ENCODE peak calls at places on chromosomes 4 and X, in eight cellular contexts. Y is skeletal muscle cell; C is HuH-7.5; O is stimulated activated CD8-positive, alpha-beta memory T cell treated with anti-CD3 and anti-CD28 coated beads, Interleukin-15, amount 100 ng/mL, for 4 hours; N is mucosa of descending colon; X is mesenchymal stem cell; F is amygdala; T is HTR-8/SVneo. U is an unnamed sample.

GRCh38 chrX:150164971-150165605 is 198.0 kb upstream of the MAMLD1 start:
- DNase-seq in O (no peak), Y (no peak), C (no peak), T (no peak), N (no peak), F (no peak), X (no peak), U (no peak)

GRCh38 chr4:87502580-87503238 is 26.5 kb downstream of the SPARCL1 start:
- DNase-seq in N (no peak), T (peak), C (no peak), Y (no peak), F (no peak), X (peak), O (no peak), U (no peak)

GRCh38 chr4:29756966-29757365 is 963.2 kb upstream of the PCDH7 start:
- DNase-seq in C (no peak), T (no peak), O (no peak), N (no peak), X (no peak), Y (no peak), F (no peak), U (no peak)

GRCh38 chrX:53280703-53281320 is 572 bp downstream of the IQSEC2 start:
- DNase-seq in O (no peak), Y (no peak), C (no peak), F (no peak), X (peak), T (peak), N (peak), U (no peak)

GRCh38 chr4:25830545-25830944 is 32.2 kb downstream of the SEL1L3 start:
- DNase-seq in O (no peak), N (no peak), F (no peak), X (no peak), C (no peak), Y (no peak), T (no peak), U (no peak)

GRCh38 chrX:134764202-134764785 is 106.0 kb upstream of the PLAC1 start:
- DNase-seq in F (no peak), X (peak), O (no peak), N (no peak), C (peak), Y (no peak), T (peak), U (no peak)

GRCh38 chr4:115871596-115871995 is 758.2 kb upstream of the NDST4 start:
- DNase-seq in T (no peak), N (no peak), F (no peak), X (no peak), C (no peak), Y (no peak), O (no peak), U (no peak)

GRCh38 chr4:39883645-39884044 is 94.1 kb downstream of the PDS5A start:
- DNase-seq in N (no peak), O (no peak), T (no peak), Y (no peak), C (no peak), X (no peak), F (no peak), U (no peak)

GRCh38 chr4:38381788-38382187 is 282.2 kb upstream of the KLF3 start:
- DNase-seq in C (no peak), F (no peak), Y (no peak), T (no peak), N (no peak), O (no peak), X (no peak), U (no peak)

GRCh38 chrX:26915064-26915463 is 548.1 kb downstream of the PPP4R3C start:
- DNase-seq in O (no peak), X (no peak), Y (no peak), T (no peak), C (no peak), N (no peak), F (no peak), U (no peak)

GRCh38 chr4:7531640-7531994 is 96.9 kb upstream of the PSAPL1 start:
- DNase-seq in C (no peak), O (no peak), T (no peak), Y (no peak), F (no peak), N (no peak), X (no peak), U (no peak)

GRCh38 chrX:1283750-1284149 is 15.1 kb downstream of the CSF2RA start:
- DNase-seq in F (no peak), Y (no peak), X (no peak), T (no peak), N (no peak), C (no peak), O (no peak), U (no peak)

GRCh38 chrX:9597361-9598035 is 132.6 kb downstream of the TBL1X start:
- DNase-seq in C (no peak), F (no peak), O (no peak), T (no peak), X (no peak), Y (no peak), N (no peak), U (no peak)

GRCh38 chr4:40200881-40201797 is 4.3 kb downstream of the RHOH start:
- DNase-seq in Y (no peak), T (no peak), X (peak), F (no peak), C (no peak), N (no peak), O (no peak), U (no peak)

GRCh38 chr4:112109455-112110425 is 35.5 kb upstream of the FAM241A start:
- DNase-seq in N (no peak), X (peak), F (no peak), Y (no peak), O (no peak), C (no peak), T (no peak), U (no peak)

GRCh38 chrX:147180886-147181285 is 366.3 kb upstream of the CXorf51A start:
- DNase-seq in Y (no peak), T (no peak), C (no peak), N (no peak), O (no peak), X (no peak), F (no peak), U (no peak)

GRCh38 chrX:154457491-154458115 is 478 bp upstream of the PLXNA3 start:
- DNase-seq in C (peak), N (peak), F (no peak), O (no peak), T (peak), Y (no peak), X (no peak), U (peak)

GRCh38 chr4:101393256-101393655 is 45.9 kb upstream of the PPP3CA start:
- DNase-seq in X (no peak), Y (no peak), C (no peak), F (no peak), T (peak), O (no peak), N (no peak), U (no peak)

GRCh38 chrX:65772842-65773241 is 105.4 kb downstream of the MSN start:
- DNase-seq in N (no peak), X (no peak), C (no peak), F (no peak), T (no peak), O (no peak), Y (no peak), U (no peak)

GRCh38 chr4:183544109-183544508 is 39.3 kb downstream of the ING2 start:
- DNase-seq in Y (no peak), O (no peak), F (no peak), T (no peak), N (no peak), C (no peak), X (no peak), U (no peak)

GRCh38 chr4:24659241-24659961 is 75.0 kb upstream of the DHX15 start:
- DNase-seq in T (no peak), C (no peak), N (no peak), Y (no peak), O (no peak), X (no peak), F (no peak), U (no peak)

GRCh38 chr4:107219681-107220080 is 183.6 kb upstream of the DKK2 start:
- DNase-seq in O (no peak), T (no peak), F (no peak), Y (no peak), X (peak), N (no peak), C (no peak), U (no peak)

GRCh38 chr4:168618577-168619265 is 121.9 kb downstream of the PALLD start:
- DNase-seq in Y (peak), O (no peak), F (no peak), C (no peak), N (no peak), T (no peak), X (no peak), U (no peak)

GRCh38 chrX:29447867-29448266 is 767.5 kb upstream of the MAGEB2 start:
- DNase-seq in N (no peak), F (no peak), Y (peak), X (no peak), C (no peak), T (no peak), O (no peak), U (no peak)

GRCh38 chr4:5728451-5728850 is 17.4 kb downstream of the EVC start:
- DNase-seq in Y (no peak), O (no peak), N (no peak), T (no peak), X (no peak), C (no peak), F (no peak), U (no peak)

GRCh38 chr4:57280481-57280880 is 170.3 kb upstream of the IGFBP7 start:
- DNase-seq in F (no peak), C (no peak), T (no peak), O (no peak), Y (no peak), X (no peak), N (no peak), U (peak)

GRCh38 chr4:1192091-1192492 is 19.7 kb upstream of the SPON2 start:
- DNase-seq in F (no peak), C (peak), N (peak), Y (peak), X (peak), T (peak), O (no peak), U (peak)

GRCh38 chrX:118510076-118510475 is 14.5 kb downstream of the DOCK11 start:
- DNase-seq in N (no peak), C (no peak), F (no peak), X (no peak), O (no peak), T (no peak), Y (no peak), U (peak)

GRCh38 chr4:146577111-146577510 is 55.4 kb upstream of the SLC10A7 start:
- DNase-seq in C (no peak), O (no peak), F (no peak), X (no peak), Y (no peak), T (no peak), N (no peak), U (no peak)

GRCh38 chr4:52015366-52015765 is 4.8 kb downstream of the LRRC66 start:
- DNase-seq in C (peak), X (peak), Y (no peak), F (no peak), O (no peak), N (no peak), T (no peak), U (no peak)

GRCh38 chr4:110032603-110033002 is 119.9 kb downstream of the EGF start:
- DNase-seq in T (no peak), O (no peak), Y (no peak), F (no peak), C (no peak), N (no peak), X (peak), U (no peak)

GRCh38 chr4:53688186-53688790 is 97.0 kb upstream of the LNX1 start:
- DNase-seq in F (no peak), X (peak), Y (peak), T (peak), C (no peak), N (no peak), O (no peak), U (no peak)

GRCh38 chrX:52425710-52426245 is 57.0 kb downstream of the XAGE2 start:
- DNase-seq in N (no peak), Y (peak), C (no peak), X (no peak), T (no peak), F (no peak), O (no peak), U (no peak)

GRCh38 chrX:48957477-48957826 is at the start of gene OTUD5:
- DNase-seq in F (peak), Y (no peak), O (peak), T (peak), N (no peak), X (no peak), C (peak), U (peak)

GRCh38 chrX:66914082-66914481 is 275.2 kb upstream of the EDA2R start:
- DNase-seq in T (no peak), N (no peak), C (no peak), F (no peak), X (no peak), O (no peak), Y (no peak), U (no peak)

GRCh38 chr4:3442959-3443749 is 1.4 kb downstream of the HGFAC start:
- DNase-seq in X (peak), Y (no peak), C (peak), T (peak), F (no peak), O (no peak), N (peak), U (no peak)

GRCh38 chr4:1269209-1269608 is 20.3 kb upstream of the CTBP1 start:
- DNase-seq in X (no peak), N (no peak), F (no peak), T (no peak), Y (no peak), C (no peak), O (no peak), U (no peak)